ENCODE peak calls at places on chromosome 18, in four cellular contexts. One of them, this sample, is unnamed.

GRCh38 chr18:73279499-73279898 is 411.7 kb upstream of the NETO1 start:
- DNase-seq in hypothalamus: no peak
- DNase-seq in HEK293T: no peak
- DNase-seq in brain microvascular endothelial cell: no peak
- DNase-seq in this sample: no peak

GRCh38 chr18:22609642-22610041 is 191.9 kb upstream of the CTAGE1 start:
- DNase-seq in brain microvascular endothelial cell: peak
- DNase-seq in HEK293T: peak
- DNase-seq in hypothalamus: no peak
- DNase-seq in this sample: no peak

GRCh38 chr18:24181806-24182205 is 42.9 kb downstream of the CABYR start:
- DNase-seq in brain microvascular endothelial cell: no peak
- DNase-seq in hypothalamus: no peak
- DNase-seq in HEK293T: no peak
- DNase-seq in this sample: no peak

GRCh38 chr18:23422751-23423418 is 30.2 kb upstream of the RIOK3 start:
- DNase-seq in hypothalamus: no peak
- DNase-seq in brain microvascular endothelial cell: peak
- DNase-seq in HEK293T: no peak
- DNase-seq in this sample: no peak

GRCh38 chr18:32701288-32701687 is 71.5 kb downstream of the KLHL14 start:
- DNase-seq in hypothalamus: no peak
- DNase-seq in HEK293T: no peak
- DNase-seq in brain microvascular endothelial cell: no peak
- DNase-seq in this sample: no peak

GRCh38 chr18:28075501-28075900 is 101.4 kb downstream of the CDH2 start:
- DNase-seq in brain microvascular endothelial cell: peak
- DNase-seq in HEK293T: no peak
- DNase-seq in hypothalamus: peak
- DNase-seq in this sample: no peak

GRCh38 chr18:50475538-50476193 is 84.2 kb upstream of the MAPK4 start:
- DNase-seq in hypothalamus: no peak
- DNase-seq in brain microvascular endothelial cell: no peak
- DNase-seq in HEK293T: no peak
- DNase-seq in this sample: no peak

GRCh38 chr18:55124078-55124477 is 164.8 kb upstream of the CCDC68 start:
- DNase-seq in brain microvascular endothelial cell: peak
- DNase-seq in HEK293T: no peak
- DNase-seq in hypothalamus: no peak
- DNase-seq in this sample: no peak

GRCh38 chr18:24138884-24139616 is at the start of gene CABYR:
- DNase-seq in hypothalamus: peak
- DNase-seq in HEK293T: peak
- DNase-seq in brain microvascular endothelial cell: peak
- DNase-seq in this sample: peak

GRCh38 chr18:58172031-58172430 is 128.0 kb downstream of the NEDD4L start:
- DNase-seq in hypothalamus: no peak
- DNase-seq in HEK293T: no peak
- DNase-seq in brain microvascular endothelial cell: no peak
- DNase-seq in this sample: no peak

GRCh38 chr18:51350081-51350480 is 152.6 kb upstream of the MEX3C start:
- DNase-seq in hypothalamus: no peak
- DNase-seq in HEK293T: no peak
- DNase-seq in brain microvascular endothelial cell: no peak
- DNase-seq in this sample: no peak

GRCh38 chr18:32380559-32380958 is 90.1 kb downstream of the GAREM1 start:
- DNase-seq in HEK293T: no peak
- DNase-seq in hypothalamus: no peak
- DNase-seq in brain microvascular endothelial cell: no peak
- DNase-seq in this sample: no peak

This sample was measured in frontal cortex.